ENCODE peak calls at places on chromosomes 1 and 21, in ten cellular contexts. I is DND-41, E is lower lobe of right lung, C is Peyer's patch, L is HCT116, V is psoas muscle, T is tibial artery, K is lung, S is A549, J is esophagus muscularis mucosa. Z is an unnamed sample.

GRCh38 chr1:10679521-10680220 is 116.8 kb downstream of the CASZ1 start:
- DNase-seq in I (peak), E (no peak), C (no peak), L (peak), V (no peak), T (no peak), K (peak), S (peak), J (no peak), Z (no peak)

GRCh38 chr1:220809704-220810103 is 23.0 kb downstream of the MTARC1 start:
- DNase-seq in I (no peak), E (no peak), C (no peak), L (no peak), V (no peak), T (no peak), K (no peak), S (no peak), J (no peak), Z (no peak)

GRCh38 chr1:3251810-3252429 is 182.9 kb downstream of the PRDM16 start:
- DNase-seq in I (no peak), E (no peak), C (no peak), L (no peak), V (no peak), T (no peak), K (no peak), S (no peak), J (no peak), Z (no peak)

GRCh38 chr1:234925440-234926251 is 203.0 kb downstream of the TOMM20 start:
- DNase-seq in I (no peak), E (no peak), C (no peak), L (peak), V (no peak), T (no peak), K (no peak), S (peak), J (no peak), Z (peak)

GRCh38 chr1:34924759-34925555 is 4.5 kb downstream of the DLGAP3 start:
- DNase-seq in I (peak), E (peak), C (no peak), L (no peak), V (peak), T (peak), K (peak), S (peak), J (no peak), Z (no peak)

GRCh38 chr1:66182551-66183178 is 351.3 kb upstream of the SGIP1 start:
- DNase-seq in I (no peak), E (no peak), C (no peak), L (no peak), V (no peak), T (no peak), K (no peak), S (peak), J (no peak), Z (no peak)

GRCh38 chr1:94142022-94142421 is 21.1 kb upstream of the ABCA4 start:
- DNase-seq in I (no peak), E (no peak), C (no peak), L (no peak), V (no peak), T (no peak), K (no peak), S (no peak), J (peak), Z (no peak)

GRCh38 chr1:153661111-153661708 is 2.7 kb downstream of the SNAPIN start:
- DNase-seq in I (no peak), E (no peak), C (no peak), L (no peak), V (no peak), T (no peak), K (no peak), S (no peak), J (no peak), Z (no peak)

GRCh38 chr1:55478742-55479141 is 263.6 kb upstream of the USP24 start:
- DNase-seq in I (no peak), E (no peak), C (no peak), L (peak), V (no peak), T (no peak), K (no peak), S (peak), J (no peak), Z (no peak)

GRCh38 chr1:3019516-3020051 is 1.7 kb upstream of the ACTRT2 start:
- DNase-seq in I (no peak), E (peak), C (no peak), L (no peak), V (no peak), T (peak), K (no peak), S (no peak), J (no peak), Z (no peak)

GRCh38 chr21:42959754-42960153 is 14.6 kb upstream of the PKNOX1 start:
- DNase-seq in I (no peak), E (no peak), C (no peak), L (no peak), V (no peak), T (no peak), K (no peak), S (no peak), J (no peak), Z (no peak)

GRCh38 chr1:219412772-219413171 is 200.1 kb downstream of the ZC3H11B start:
- DNase-seq in I (no peak), E (no peak), C (no peak), L (no peak), V (no peak), T (no peak), K (no peak), S (no peak), J (no peak), Z (no peak)

GRCh38 chr1:150765229-150765976 is at the start of gene CTSS:
- DNase-seq in I (no peak), E (no peak), C (no peak), L (no peak), V (no peak), T (no peak), K (no peak), S (peak), J (no peak), Z (peak)

GRCh38 chr1:232884262-232884661 is 66.1 kb upstream of the NTPCR start:
- DNase-seq in I (no peak), E (no peak), C (no peak), L (no peak), V (no peak), T (no peak), K (no peak), S (no peak), J (no peak), Z (no peak)

GRCh38 chr1:203592156-203592555 is 34.5 kb upstream of the ATP2B4 start:
- DNase-seq in I (no peak), E (no peak), C (no peak), L (no peak), V (no peak), T (no peak), K (no peak), S (no peak), J (no peak), Z (no peak)

GRCh38 chr1:4830756-4831155 is 176.3 kb downstream of the AJAP1 start:
- DNase-seq in I (no peak), E (no peak), C (no peak), L (no peak), V (no peak), T (no peak), K (peak), S (no peak), J (peak), Z (no peak)

GRCh38 chr1:198520524-198521254 is 19.8 kb downstream of the ATP6V1G3 start:
- DNase-seq in I (no peak), E (no peak), C (no peak), L (no peak), V (no peak), T (no peak), K (no peak), S (no peak), J (no peak), Z (no peak)

GRCh38 chr1:78715181-78715661 is 65.6 kb downstream of the IFI44 start:
- DNase-seq in I (no peak), E (no peak), C (no peak), L (no peak), V (no peak), T (no peak), K (no peak), S (peak), J (no peak), Z (no peak)

GRCh38 chr1:25556791-25557476 is 13.5 kb downstream of the LDLRAP1 start:
- DNase-seq in I (peak), E (no peak), C (no peak), L (no peak), V (peak), T (no peak), K (no peak), S (peak), J (no peak), Z (no peak)

GRCh38 chr1:119739150-119739549 is 27.4 kb downstream of the PHGDH start:
- DNase-seq in I (no peak), E (no peak), C (no peak), L (no peak), V (no peak), T (no peak), K (no peak), S (no peak), J (no peak), Z (no peak)

GRCh38 chr1:68378296-68379084 is 71.3 kb downstream of the RPE65 start:
- DNase-seq in I (no peak), E (no peak), C (no peak), L (peak), V (no peak), T (no peak), K (no peak), S (no peak), J (no peak), Z (no peak)

GRCh38 chr1:109396513-109396839 is 1.2 kb downstream of the SORT1 start:
- DNase-seq in I (no peak), E (no peak), C (no peak), L (no peak), V (no peak), T (no peak), K (no peak), S (no peak), J (no peak), Z (no peak)

GRCh38 chr1:97630281-97630680 is 290.6 kb downstream of the DPYD start:
- DNase-seq in I (no peak), E (no peak), C (no peak), L (no peak), V (no peak), T (no peak), K (no peak), S (no peak), J (no peak), Z (no peak)

GRCh38 chr21:42395302-42395701 is 550 bp downstream of the TMPRSS3 start:
- DNase-seq in I (no peak), E (no peak), C (no peak), L (no peak), V (no peak), T (no peak), K (no peak), S (no peak), J (no peak), Z (no peak)

GRCh38 chr1:181630838-181631237 is 147.5 kb downstream of the CACNA1E start:
- DNase-seq in I (no peak), E (peak), C (no peak), L (no peak), V (no peak), T (no peak), K (no peak), S (no peak), J (no peak), Z (no peak)

GRCh38 chr1:117702654-117703053 is 96.8 kb downstream of the TENT5C start:
- DNase-seq in I (no peak), E (no peak), C (no peak), L (no peak), V (no peak), T (no peak), K (no peak), S (no peak), J (peak), Z (no peak)

GRCh38 chr1:116254001-116254400 is 119.0 kb upstream of the ATP1A1 start:
- DNase-seq in I (no peak), E (no peak), C (no peak), L (no peak), V (no peak), T (no peak), K (no peak), S (no peak), J (no peak), Z (no peak)

GRCh38 chr1:82086739-82087138 is 286.0 kb downstream of the ADGRL2 start:
- DNase-seq in I (no peak), E (no peak), C (no peak), L (no peak), V (no peak), T (no peak), K (no peak), S (no peak), J (no peak), Z (no peak)

GRCh38 chr1:155012760-155013602 is 10.4 kb downstream of the ZBTB7B start:
- DNase-seq in I (no peak), E (no peak), C (no peak), L (no peak), V (no peak), T (no peak), K (no peak), S (no peak), J (no peak), Z (no peak)

GRCh38 chr1:94240822-94241221 is 3.4 kb upstream of the ARHGAP29 start:
- DNase-seq in I (peak), E (no peak), C (no peak), L (no peak), V (no peak), T (no peak), K (no peak), S (peak), J (no peak), Z (no peak)

DNA sequence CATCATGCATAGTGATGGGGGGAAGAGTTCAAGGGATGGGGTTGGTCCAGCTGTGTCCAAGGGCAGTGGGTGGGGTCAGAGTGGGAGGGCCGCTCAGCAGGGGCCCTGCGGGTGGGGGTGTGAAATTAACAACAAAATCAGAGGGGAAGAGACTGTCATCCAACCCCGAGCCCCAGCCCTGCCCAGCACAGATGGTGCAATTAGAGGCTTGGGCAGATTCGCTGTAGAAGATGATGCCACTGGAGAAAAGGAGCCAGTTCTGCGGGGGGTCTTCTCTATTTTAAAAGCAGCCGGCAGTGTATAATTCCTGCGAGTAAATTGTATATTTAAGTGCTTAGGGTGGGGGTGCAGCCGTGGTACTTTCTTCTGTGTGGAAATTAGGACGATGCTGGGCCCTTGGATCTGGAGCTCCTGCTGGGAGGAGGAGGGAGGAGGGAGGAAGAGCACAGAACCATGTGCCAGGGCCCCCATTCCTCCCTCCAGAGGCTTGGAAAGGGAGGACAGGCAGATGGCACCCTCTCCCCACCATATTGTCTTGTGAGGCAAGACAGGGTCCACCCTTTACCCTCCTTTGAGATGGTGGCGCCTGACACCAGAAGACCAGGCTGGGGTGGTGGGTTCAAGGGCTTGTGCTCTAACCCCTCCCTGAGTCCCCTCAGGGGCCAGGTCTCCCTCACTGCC is 89.2 kb downstream of the ACTL8 start:
- DNase-seq in I (no peak), E (no peak), C (no peak), L (no peak), V (no peak), T (no peak), K (no peak), S (no peak), J (no peak), Z (no peak)
- TF ChIP-seq CTCF in I (no peak), E (no peak), C (no peak), L (no peak), V (no peak), T (no peak), K (no peak), S (no peak), J (no peak), Z (peak)

DNA sequence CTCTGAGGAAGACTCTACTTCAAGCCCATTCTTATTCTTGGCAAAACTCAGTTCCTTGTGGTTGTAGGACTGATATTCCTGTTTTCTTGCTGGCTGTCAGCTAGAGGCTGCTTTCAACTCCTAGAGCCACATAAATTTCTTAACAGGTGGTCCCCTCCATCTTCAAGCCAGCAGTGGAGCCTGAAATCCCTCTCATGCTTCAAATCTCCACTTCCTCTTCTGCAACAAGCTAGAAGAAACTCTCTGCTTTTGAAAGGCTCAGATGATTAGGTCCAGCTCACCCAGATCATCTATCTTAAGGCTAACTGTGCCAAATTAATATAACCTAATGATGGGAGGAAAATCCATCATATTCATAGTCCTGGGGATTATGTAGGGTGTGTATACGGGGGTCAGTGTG is 43.2 kb upstream of the CD34 start:
- DNase-seq in I (no peak), E (no peak), C (no peak), L (no peak), V (no peak), T (no peak), K (no peak), S (no peak), J (no peak), Z (no peak)
- H3K4me3 ChIP-seq in I (no peak), E (no peak), C (no peak), L (no peak), V (no peak), T (no peak), K (no peak), S (no peak), J (no peak), Z (no peak)

DNA sequence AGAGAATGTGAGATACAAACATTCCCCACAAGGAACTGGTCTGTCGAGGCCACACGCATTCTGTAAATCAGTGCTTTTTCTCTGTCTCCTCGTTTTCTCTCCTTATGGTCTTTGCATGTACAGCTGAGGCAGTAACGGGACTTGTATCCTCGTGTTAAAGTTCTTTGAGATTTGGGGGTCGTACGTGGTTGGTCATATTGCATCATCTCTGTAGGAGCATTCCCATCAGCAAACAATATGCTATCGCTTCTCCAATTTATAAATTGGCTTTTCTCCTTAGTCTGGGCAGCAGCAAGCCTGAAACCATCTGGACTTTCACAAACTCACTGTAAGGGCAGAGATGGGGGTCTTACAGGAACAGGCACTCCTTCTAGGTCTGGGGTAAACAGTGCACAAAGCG is 13.0 kb upstream of the TRIM17 start:
- DNase-seq in I (no peak), E (no peak), C (no peak), L (no peak), V (no peak), T (no peak), K (no peak), S (no peak), J (no peak), Z (no peak)
- TF ChIP-seq CTCF in I (no peak), E (no peak), C (no peak), L (no peak), V (no peak), T (no peak), K (no peak), S (no peak), J (no peak), Z (no peak)

GRCh38 chr1:17347769-17348592 is 24.0 kb upstream of the PADI6 start:
- DNase-seq in I (no peak), E (peak), C (no peak), L (peak), V (no peak), T (no peak), K (no peak), S (peak), J (no peak), Z (no peak)
- H3K4me3 ChIP-seq in I (no peak), E (no peak), C (no peak), L (peak), V (no peak), T (no peak), K (no peak), S (no peak), J (no peak), Z (no peak)

DNA sequence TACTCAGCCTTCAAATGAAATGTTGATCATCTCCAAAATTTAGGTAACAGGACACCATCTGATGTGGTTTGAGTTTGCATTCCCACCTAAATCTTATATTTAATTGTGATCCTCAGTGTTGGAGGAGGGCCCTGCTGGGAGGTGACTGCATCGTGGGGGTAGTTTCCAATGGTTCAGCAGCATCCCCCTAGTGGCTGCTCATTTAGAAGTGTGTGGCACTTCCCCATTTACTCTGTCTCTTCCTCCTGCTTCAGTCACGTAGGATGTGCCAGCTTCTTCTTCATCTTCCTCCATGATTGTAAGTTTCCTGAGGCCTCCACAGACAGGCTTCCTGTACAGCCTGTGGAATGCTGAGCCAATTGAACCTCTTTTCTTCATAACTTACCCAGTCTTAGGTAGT is 731.2 kb downstream of the USP25 start:
- DNase-seq in I (no peak), E (no peak), C (no peak), L (no peak), V (no peak), T (no peak), K (no peak), S (no peak), J (no peak), Z (no peak)
- TF ChIP-seq CTCF in I (no peak), E (no peak), C (no peak), L (no peak), V (no peak), T (no peak), K (no peak), S (no peak), J (no peak), Z (peak)

DNA sequence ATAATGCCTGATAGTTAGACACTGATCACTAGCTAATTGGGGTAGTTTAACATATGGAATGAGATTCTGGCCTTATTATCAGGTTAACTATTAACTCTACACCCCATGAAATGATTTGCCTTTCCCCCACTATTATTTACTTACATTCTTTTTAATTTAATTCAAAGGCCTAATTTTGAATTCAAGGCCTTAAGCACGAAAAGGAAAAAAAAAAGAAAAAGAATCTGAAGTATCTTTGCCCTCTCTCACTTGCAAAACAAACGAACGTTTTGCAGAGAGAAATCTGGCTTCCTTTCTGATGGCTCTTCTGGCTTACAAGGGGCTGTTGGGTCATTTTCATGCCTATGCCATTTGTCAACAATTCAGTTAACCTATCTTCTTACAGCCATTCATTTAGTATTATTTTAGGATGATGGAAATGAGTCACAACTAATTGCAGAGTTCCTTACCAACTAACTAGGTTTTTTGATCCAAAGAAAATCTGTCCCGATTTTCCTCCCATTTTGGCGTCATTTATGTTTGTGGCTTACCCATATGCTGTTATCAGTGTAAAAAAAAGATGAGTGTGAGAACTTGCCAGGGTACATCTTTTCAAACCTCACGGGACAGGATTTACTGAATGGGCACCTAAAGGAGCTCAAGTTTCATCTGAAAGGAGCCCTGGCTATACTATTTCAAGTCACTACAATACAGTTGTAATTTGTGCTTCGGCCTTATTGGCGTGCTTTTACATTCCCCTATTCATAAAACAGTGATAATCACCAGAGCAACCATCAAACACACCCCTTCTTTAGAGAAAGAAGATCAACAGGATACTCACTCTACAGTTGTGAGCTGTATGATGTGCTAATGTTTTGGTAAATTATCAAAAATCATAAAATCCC is 1.9 kb upstream of the ERRFI1 start:
- DNase-seq in I (no peak), E (no peak), C (no peak), L (no peak), V (no peak), T (no peak), K (no peak), S (peak), J (no peak), Z (no peak)
- H3K4me3 ChIP-seq in I (no peak), E (peak), C (peak), L (peak), V (peak), T (peak), K (no peak), S (peak), J (peak), Z (peak)

GRCh38 chr21:33478858-33479678 is 706 bp downstream of the TMEM50B start:
- DNase-seq in I (peak), E (peak), C (peak), L (no peak), V (peak), T (no peak), K (peak), S (peak), J (no peak), Z (no peak)
- TF ChIP-seq CTCF in I (peak), E (no peak), C (no peak), L (no peak), V (no peak), T (no peak), K (no peak), S (no peak), J (peak), Z (peak)